ENCODE peak calls at places on chromosomes 4 and X, in four cellular contexts. C is GM23248, R is tibial nerve, V is psoas muscle. X is an unnamed sample.

GRCh38 chr4:100569196-100569595 is 51.4 kb upstream of the EMCN start:
- DNase-seq in V (no peak), C (no peak), R (no peak), X (no peak)

GRCh38 chrX:150731795-150732194 is 38.6 kb downstream of the MTMR1 start:
- DNase-seq in R (no peak), C (peak; percentile 97), V (no peak), X (no peak)

GRCh38 chr4:147015531-147015930 is 69.9 kb upstream of the TTC29 start:
- DNase-seq in V (no peak), R (no peak), C (no peak), X (no peak)

GRCh38 chr4:182255421-182256190 is 12.4 kb downstream of the TENM3 start:
- DNase-seq in C (no peak), V (no peak), R (no peak), X (no peak)

GRCh38 chr4:128424524-128425195 is 137.0 kb upstream of the PGRMC2 start:
- DNase-seq in C (peak; percentile 64), V (no peak), R (peak; percentile 16), X (no peak)

GRCh38 chrX:9597361-9598035 is 132.6 kb downstream of the TBL1X start:
- DNase-seq in R (no peak), C (peak; percentile 73), V (no peak), X (no peak)

GRCh38 chr4:78534286-78534955 is 17.1 kb upstream of the ANXA3 start:
- DNase-seq in V (no peak), C (peak; percentile 44), R (no peak), X (no peak)

GRCh38 chrX:1295550-1295949 is 26.9 kb downstream of the CSF2RA start:
- DNase-seq in C (no peak), R (no peak), V (no peak), X (no peak)

GRCh38 chrX:123927845-123928244 is 33.7 kb upstream of the STAG2 start:
- DNase-seq in R (no peak), C (no peak), V (no peak), X (no peak)

GRCh38 chrX:121258545-121258944 is 211.1 kb downstream of the GLUD2 start:
- DNase-seq in V (no peak), R (no peak), C (no peak), X (no peak)

GRCh38 chr4:33780952-33781655 is 2463.2 kb downstream of the ARAP2 start:
- DNase-seq in R (no peak), V (no peak), C (peak; percentile 55), X (no peak)

GRCh38 chrX:25005034-25005381 is 10.8 kb downstream of the ARX start:
- DNase-seq in V (no peak), C (no peak), R (no peak), X (no peak)

GRCh38 chr4:1530356-1530755 is 124.1 kb upstream of the NKX1-1 start:
- DNase-seq in V (peak; percentile 0), R (no peak), C (no peak), X (no peak)
- H3K27me3 ChIP-seq in V (no peaks in the 10 kb centered on the region), R (no peaks in the 10 kb centered on the region), C (peaks cover 69% of the 10 kb centered on the region), X (no peaks in the 10 kb centered on the region)

GRCh38 chr4:84492290-84492689 is 6.8 kb downstream of the NKX6-1 start:
- DNase-seq in V (no peak), C (no peak), R (no peak), X (no peak)
- H3K27me3 ChIP-seq in V (peaks cover 3% of the 10 kb centered on the region), C (peaks cover 98% of the 10 kb centered on the region), R (peaks cover 5% of the 10 kb centered on the region), X (peaks cover 15% of the 10 kb centered on the region)

GRCh38 chrX:104151037-104151436 is 5.8 kb downstream of the SLC25A53 start:
- DNase-seq in V (no peak), C (no peak), R (no peak), X (no peak)
- H3K27me3 ChIP-seq in V (no peaks in the 10 kb centered on the region), C (no peaks in the 10 kb centered on the region), R (no peaks in the 10 kb centered on the region), X (no peaks in the 10 kb centered on the region)

GRCh38 chr4:8874896-8875680 is 3.4 kb upstream of the HMX1 start:
- DNase-seq in V (no peak), C (no peak), R (no peak), X (no peak)

GRCh38 chr4:8874003-8874895 is 2.6 kb upstream of the HMX1 start:
- DNase-seq in C (no peak), V (no peak), R (no peak), X (no peak)

GRCh38 chr4:8879574-8879973 is 7.9 kb upstream of the HMX1 start:
- DNase-seq in V (no peak), R (no peak), C (no peak), X (no peak)

GRCh38 chr4:8877780-8878040 is 6.1 kb upstream of the HMX1 start:
- DNase-seq in C (no peak), V (no peak), R (no peak), X (no peak)

GRCh38 chr4:8876982-8877779 is 5.5 kb upstream of the HMX1 start:
- DNase-seq in R (no peak), V (no peak), C (no peak), X (no peak)
- H3K27me3 ChIP-seq in R (no peaks in the 10 kb centered on the region), V (no peaks in the 10 kb centered on the region), C (peaks cover 64% of the 10 kb centered on the region), X (no peaks in the 10 kb centered on the region)

DNA sequence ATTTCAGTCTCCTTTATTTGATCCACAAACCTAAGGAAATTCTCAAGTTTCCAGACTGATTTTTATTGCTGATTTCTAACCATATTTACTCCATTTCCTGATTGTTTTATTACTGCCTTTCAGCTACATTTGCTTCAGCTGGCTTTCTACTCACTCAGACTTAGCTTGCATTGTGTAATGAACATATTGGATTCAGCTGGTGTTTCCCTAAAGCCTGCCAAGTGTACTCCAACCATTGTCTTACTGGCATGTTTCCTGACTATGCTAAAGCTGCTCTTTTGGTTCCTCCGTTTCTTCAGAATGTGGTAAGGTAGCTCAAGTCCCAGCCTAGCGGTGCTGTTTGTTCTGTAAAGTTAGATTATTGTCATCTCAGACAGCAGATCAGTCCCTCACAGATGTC is 53.2 kb upstream of the GLRA2 start:
- DNase-seq in V (no peak), C (peak; percentile 49), R (peak; percentile 4), X (no peak)
- H3K27me3 ChIP-seq in V (no peaks in the 10 kb centered on the region), C (no peaks in the 10 kb centered on the region), R (no peaks in the 10 kb centered on the region), X (no peaks in the 10 kb centered on the region)

GRCh38 chrX:138982350-138982749 is 270.8 kb upstream of the FGF13 start:
- DNase-seq in R (no peak), C (no peak), V (no peak), X (no peak)
- H3K27me3 ChIP-seq in R (no peaks in the 10 kb centered on the region), C (no peaks in the 10 kb centered on the region), V (no peaks in the 10 kb centered on the region), X (no peaks in the 10 kb centered on the region)

GRCh38 chr4:54233128-54233696 is 4.1 kb downstream of the PDGFRA start:
- DNase-seq in C (peak; percentile 95), V (peak; percentile 88), R (peak; percentile 73), X (peak; percentile 91)

GRCh38 chr4:54230479-54231418 is 1.7 kb downstream of the PDGFRA start:
- DNase-seq in R (peak; percentile 53), V (peak; percentile 62), C (peak; percentile 78), X (peak; percentile 69)

GRCh38 chr4:54231419-54232150 is 2.5 kb downstream of the PDGFRA start:
- DNase-seq in C (peak; percentile 83), V (peak; percentile 64), R (peak; percentile 63), X (peak; percentile 42)

GRCh38 chr4:54233697-54234496 is 4.8 kb downstream of the PDGFRA start:
- DNase-seq in V (peak; percentile 76), C (peak; percentile 91), R (peak; percentile 73), X (peak; percentile 80)

GRCh38 chr4:54232151-54232688 is 3.1 kb downstream of the PDGFRA start:
- DNase-seq in V (no peak), R (no peak), C (peak; percentile 59), X (no peak)
- H3K27me3 ChIP-seq in V (no peaks in the 10 kb centered on the region), R (peaks cover 3% of the 10 kb centered on the region), C (no peaks in the 10 kb centered on the region), X (no peaks in the 10 kb centered on the region)

DNA sequence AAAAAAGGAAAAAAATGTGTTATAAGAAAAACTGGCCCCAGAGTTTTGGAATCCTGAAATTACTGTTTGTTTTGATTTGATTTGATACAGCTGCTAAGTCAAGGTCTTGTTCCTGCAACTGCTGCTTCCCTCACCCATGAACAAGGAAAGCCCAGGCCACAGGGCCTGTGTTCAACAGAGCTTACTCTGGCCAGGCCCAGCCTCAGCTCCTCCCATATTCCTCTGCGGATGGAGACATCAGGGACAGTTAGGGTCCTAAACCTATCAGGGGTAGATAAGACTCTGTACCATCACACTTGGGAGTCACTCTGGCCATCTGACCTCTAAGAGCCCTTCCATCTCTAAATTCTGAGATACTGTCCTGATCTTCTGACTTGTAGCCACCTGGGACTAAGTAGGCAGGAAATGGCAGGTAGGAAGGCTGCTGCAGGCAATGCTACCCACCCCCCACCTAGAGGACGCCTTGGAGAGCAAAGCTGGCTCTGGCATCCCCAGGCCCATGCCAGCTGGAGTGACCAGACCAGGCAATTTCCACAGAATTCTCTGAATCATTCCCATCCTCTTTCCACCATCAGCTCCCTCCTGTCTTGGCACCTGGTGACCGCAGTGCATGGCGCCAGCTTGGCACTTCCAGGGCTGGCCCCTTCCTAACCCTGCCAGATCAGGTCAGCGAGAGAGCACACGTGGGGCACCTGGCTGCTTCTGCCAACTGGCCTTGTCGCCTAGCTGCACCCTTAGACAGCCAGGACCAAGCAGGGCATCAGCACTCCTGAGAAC is 58.0 kb upstream of the TMEM33 start:
- DNase-seq in C (no peak), R (no peak), V (no peak), X (no peak)
- H3K27me3 ChIP-seq in C (peaks cover 94% of the 10 kb centered on the region), R (no peaks in the 10 kb centered on the region), V (peaks cover 9% of the 10 kb centered on the region), X (no peaks in the 10 kb centered on the region)

GRCh38 chrX:12685541-12685940 is 105.7 kb upstream of the PRPS2 start:
- DNase-seq in R (no peak), V (no peak), C (no peak), X (no peak)
- H3K27me3 ChIP-seq in R (no peaks in the 10 kb centered on the region), V (no peaks in the 10 kb centered on the region), C (no peaks in the 10 kb centered on the region), X (no peaks in the 10 kb centered on the region)

X was measured in right lobe of liver.